ENCODE peak calls at places on chromosomes 12 and 14, in four cellular contexts. Q is psoas muscle, M is endothelial cell of umbilical vein, H is choroid plexus epithelial cell. K is an unnamed sample.

GRCh38 chr14:75523771-75524171 is 1.5 kb downstream of the BATF start:
- DNase-seq in Q (no peak), M (peak; percentile 80), H (no peak), K (no peak)

GRCh38 chr12:1670815-1671268 is 20.0 kb upstream of the ADIPOR2 start:
- DNase-seq in Q (no peak), M (no peak), H (no peak), K (no peak)

GRCh38 chr12:123571343-123571813 is 13.0 kb upstream of the TMED2 start:
- DNase-seq in Q (peak; percentile 65), M (no peak), H (peak; percentile 93), K (peak; percentile 28)

GRCh38 chr14:77867476-77867875 is 67.6 kb downstream of the ADCK1 start:
- DNase-seq in Q (peak; percentile 32), M (no peak), H (no peak), K (no peak)

GRCh38 chr12:49548822-49549648 is 10.2 kb downstream of the KCNH3 start:
- DNase-seq in Q (peak; percentile 67), M (peak; percentile 31), H (peak; percentile 23), K (no peak)

GRCh38 chr12:123436017-123436964 is at the start of gene RILPL2:
- DNase-seq in Q (peak; percentile 94), M (peak; percentile 77), H (peak; percentile 84), K (peak; percentile 39)

GRCh38 chr12:52537101-52537500 is 15.8 kb downstream of the KRT71 start:
- DNase-seq in Q (no peak), M (no peak), H (no peak), K (no peak)

GRCh38 chr14:54809767-54810166 is 92.9 kb downstream of the GCH1 start:
- DNase-seq in Q (no peak), M (no peak), H (no peak), K (no peak)

GRCh38 chr12:118377005-118377890 is 893 bp downstream of the SUDS3 start:
- DNase-seq in Q (no peak), M (peak; percentile 29), H (no peak), K (no peak)

GRCh38 chr12:50101663-50102062 is 2.1 kb upstream of the GPD1 start:
- DNase-seq in Q (no peak), M (peak; percentile 22), H (peak; percentile 78), K (no peak)

GRCh38 chr12:119681953-119682352 is 14.0 kb downstream of the PRKAB1 start:
- DNase-seq in Q (no peak), M (no peak), H (no peak), K (no peak)

GRCh38 chr12:78674311-78675085 is 190.1 kb upstream of the SYT1 start:
- DNase-seq in Q (no peak), M (no peak), H (peak; percentile 37), K (no peak)

GRCh38 chr14:62015945-62016344 is 253.7 kb downstream of the SNAPC1 start:
- DNase-seq in Q (no peak), M (no peak), H (peak; percentile 73), K (no peak)

GRCh38 chr12:40105265-40105514 is 691 bp downstream of the SLC2A13 start:
- DNase-seq in Q (peak; percentile 73), M (no peak), H (peak; percentile 31), K (no peak)
- H3K4me3 ChIP-seq in Q (peak overlapping the region; percentile 92), M (peak overlapping the region; percentile 65), H (peak overlapping the region; percentile 83), K (peak overlapping the region; percentile 80)

GRCh38 chr14:22226381-22226780 is 362.6 kb downstream of the DAD1 start:
- DNase-seq in Q (no peak), M (no peak), H (peak; percentile 67), K (no peak)
- TF ChIP-seq CTCF in Q (no peak), M (no peak), H (peak; percentile 47), K (no peak)

GRCh38 chr14:103121846-103122577 is 1.2 kb upstream of the TNFAIP2 start:
- DNase-seq in Q (peak; percentile 95), M (peak; percentile 73), H (peak; percentile 26), K (no peak)
- H3K4me3 ChIP-seq in Q (peak overlapping the region; percentile 79), M (no peak overlapping the region), H (no peak overlapping the region), K (no peak overlapping the region)

GRCh38 chr12:128672428-128672827 is 151.3 kb downstream of the SLC15A4 start:
- DNase-seq in Q (no peak), M (no peak), H (no peak), K (no peak)

GRCh38 chr12:128675576-128675975 is 148.2 kb downstream of the SLC15A4 start:
- DNase-seq in Q (no peak), M (no peak), H (no peak), K (no peak)

GRCh38 chr12:128671528-128672042 is 152.2 kb downstream of the SLC15A4 start:
- DNase-seq in Q (no peak), M (no peak), H (no peak), K (no peak)
- TF ChIP-seq CTCF in Q (no peak), M (no peak), H (no peak), K (no peak)

GRCh38 chr12:69783365-69783764 is 41.7 kb upstream of the MYRFL start:
- DNase-seq in Q (no peak), M (no peak), H (no peak), K (no peak)

DNA sequence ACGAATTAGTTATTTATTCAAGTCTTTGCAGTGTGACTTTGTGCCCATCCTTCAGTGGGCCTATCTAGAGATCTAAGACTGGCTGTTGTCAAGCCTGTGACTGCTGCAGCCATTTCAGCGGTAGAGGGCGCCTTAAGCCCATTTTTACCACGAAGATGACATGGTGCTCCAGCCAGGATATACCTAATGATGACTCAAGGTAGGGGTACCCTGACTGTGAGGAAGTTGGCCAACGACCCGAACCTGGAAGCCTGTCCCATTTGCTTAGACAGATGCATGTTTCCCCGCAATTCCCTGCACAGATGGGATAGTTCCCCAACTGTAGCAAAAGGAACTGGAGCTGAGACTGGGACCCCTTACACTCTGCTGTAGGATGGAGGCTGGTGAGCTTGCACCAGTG is 41.3 kb downstream of the RAB3IP start:
- DNase-seq in Q (no peak), M (peak; percentile 67), H (peak; percentile 67), K (no peak)
- H3K4me3 ChIP-seq in Q (no peak overlapping the region), M (no peak overlapping the region), H (no peak overlapping the region), K (no peak overlapping the region)